ENCODE peak calls at places on chromosomes 3 and 15, in four cellular contexts. One of them, this sample, is unnamed.

GRCh38 chr15:41020311-41020710 is 67.0 kb downstream of the CHAC1 start:
- DNase-seq in GM23338: no peak
- DNase-seq in GM23248: no peak
- DNase-seq in neural progenitor cell: no peak
- DNase-seq in this sample: no peak

GRCh38 chr3:39814007-39814406 is 4.6 kb downstream of the MYRIP start:
- DNase-seq in GM23338: no peak
- DNase-seq in neural progenitor cell: no peak
- DNase-seq in GM23248: peak; percentile 16
- DNase-seq in this sample: peak; percentile 49

GRCh38 chr3:104596551-104596950 is 770.2 kb upstream of the ALCAM start:
- DNase-seq in GM23248: peak; percentile 39
- DNase-seq in neural progenitor cell: peak; percentile 69
- DNase-seq in GM23338: peak; percentile 81
- DNase-seq in this sample: peak; percentile 51

GRCh38 chr3:192869131-192870027 is 48.3 kb downstream of the MB21D2 start:
- DNase-seq in GM23338: no peak
- DNase-seq in neural progenitor cell: no peak
- DNase-seq in GM23248: peak; percentile 82
- DNase-seq in this sample: peak; percentile 62

GRCh38 chr3:145698252-145698651 is 462.7 kb downstream of the PLOD2 start:
- DNase-seq in GM23248: peak; percentile 63
- DNase-seq in neural progenitor cell: no peak
- DNase-seq in GM23338: no peak
- DNase-seq in this sample: no peak

GRCh38 chr3:14587733-14588360 is 47.7 kb upstream of the GRIP2 start:
- DNase-seq in GM23338: no peak
- DNase-seq in GM23248: peak; percentile 80
- DNase-seq in neural progenitor cell: no peak
- DNase-seq in this sample: peak; percentile 8

GRCh38 chr3:175274474-175275218 is 415.5 kb downstream of the NAALADL2 start:
- DNase-seq in neural progenitor cell: no peak
- DNase-seq in GM23248: no peak
- DNase-seq in GM23338: no peak
- DNase-seq in this sample: no peak

GRCh38 chr3:133258358-133258757 is 141.5 kb upstream of the BFSP2 start:
- DNase-seq in GM23248: peak; percentile 5
- DNase-seq in GM23338: no peak
- DNase-seq in neural progenitor cell: no peak
- DNase-seq in this sample: no peak

GRCh38 chr3:127822166-127822835 is at the start of gene MGLL:
- DNase-seq in neural progenitor cell: peak; percentile 49
- DNase-seq in GM23338: peak; percentile 53
- DNase-seq in GM23248: peak; percentile 65
- DNase-seq in this sample: peak; percentile 35

GRCh38 chr3:159928692-159929091 is 59.9 kb upstream of the IL12A start:
- DNase-seq in neural progenitor cell: no peak
- DNase-seq in GM23338: no peak
- DNase-seq in GM23248: peak; percentile 98
- DNase-seq in this sample: peak; percentile 99

GRCh38 chr3:64687781-64688515 is at the start of gene ADAMTS9:
- DNase-seq in GM23248: peak; percentile 84
- DNase-seq in GM23338: peak; percentile 78
- DNase-seq in neural progenitor cell: peak; percentile 92
- DNase-seq in this sample: peak; percentile 56

GRCh38 chr3:134486577-134487041 is 752 bp downstream of the CEP63 start:
- DNase-seq in GM23338: peak; percentile 42
- DNase-seq in neural progenitor cell: no peak
- DNase-seq in GM23248: peak; percentile 72
- DNase-seq in this sample: peak; percentile 41

GRCh38 chr3:151561878-151562277 is 101.0 kb upstream of the IGSF10 start:
- DNase-seq in GM23338: no peak
- DNase-seq in neural progenitor cell: no peak
- DNase-seq in GM23248: no peak
- DNase-seq in this sample: peak; percentile 60

GRCh38 chr3:129060276-129061076 is at the start of gene GP9:
- DNase-seq in GM23338: no peak
- DNase-seq in neural progenitor cell: no peak
- DNase-seq in GM23248: no peak
- DNase-seq in this sample: no peak

GRCh38 chr15:77525907-77526581 is 105.4 kb downstream of the HMG20A start:
- DNase-seq in neural progenitor cell: no peak
- DNase-seq in GM23248: no peak
- DNase-seq in GM23338: no peak
- DNase-seq in this sample: no peak

GRCh38 chr3:61571516-61572336 is 10.4 kb downstream of the PTPRG start:
- DNase-seq in GM23338: peak; percentile 50
- DNase-seq in GM23248: peak; percentile 84
- DNase-seq in neural progenitor cell: no peak
- DNase-seq in this sample: peak; percentile 95

GRCh38 chr15:31200735-31201151 is 99.2 kb upstream of the TRPM1 start:
- DNase-seq in neural progenitor cell: peak; percentile 78
- DNase-seq in GM23338: peak; percentile 70
- DNase-seq in GM23248: peak; percentile 12
- DNase-seq in this sample: no peak

GRCh38 chr3:10224794-10225660 is 23.2 kb upstream of the TATDN2 start:
- DNase-seq in GM23338: peak; percentile 87
- DNase-seq in GM23248: peak; percentile 85
- DNase-seq in neural progenitor cell: peak; percentile 78
- DNase-seq in this sample: peak; percentile 35

DNA sequence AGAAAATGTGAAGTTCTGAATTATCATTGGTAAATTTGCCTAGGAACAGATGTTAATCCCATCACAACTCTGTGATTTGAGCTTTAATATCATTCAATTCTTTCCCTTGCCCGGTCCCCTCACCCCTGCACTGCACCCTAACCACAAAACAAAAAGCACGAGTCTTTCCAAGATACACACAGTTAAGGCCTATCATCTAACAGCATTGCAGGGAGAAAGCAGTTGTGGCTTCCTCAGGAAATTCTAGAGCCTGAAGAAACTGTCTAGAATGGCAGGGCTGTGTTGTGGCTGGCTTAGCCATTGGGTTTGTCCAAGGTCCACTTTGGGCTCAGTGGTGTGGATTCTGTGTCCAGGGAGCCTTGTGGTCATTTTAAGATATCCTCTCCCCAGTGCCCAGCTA is 119.9 kb downstream of the PDCD6IP start:
- DNase-seq in neural progenitor cell: no peak
- DNase-seq in GM23338: no peak
- DNase-seq in GM23248: no peak
- DNase-seq in this sample: peak; percentile 22
- H3K4me2 ChIP-seq in neural progenitor cell: no peak overlapping the region
- H3K4me2 ChIP-seq in GM23338: no peak overlapping the region
- H3K4me2 ChIP-seq in GM23248: no peak overlapping the region
- H3K4me2 ChIP-seq in this sample: no peak overlapping the region

GRCh38 chr3:157746391-157746790 is 243.2 kb upstream of the VEPH1 start:
- DNase-seq in GM23248: peak; percentile 49
- DNase-seq in neural progenitor cell: no peak
- DNase-seq in GM23338: no peak
- DNase-seq in this sample: no peak
- H3K4me2 ChIP-seq in GM23248: no peak overlapping the region
- H3K4me2 ChIP-seq in neural progenitor cell: no peak overlapping the region
- H3K4me2 ChIP-seq in GM23338: no peak overlapping the region
- H3K4me2 ChIP-seq in this sample: no peak overlapping the region

DNA sequence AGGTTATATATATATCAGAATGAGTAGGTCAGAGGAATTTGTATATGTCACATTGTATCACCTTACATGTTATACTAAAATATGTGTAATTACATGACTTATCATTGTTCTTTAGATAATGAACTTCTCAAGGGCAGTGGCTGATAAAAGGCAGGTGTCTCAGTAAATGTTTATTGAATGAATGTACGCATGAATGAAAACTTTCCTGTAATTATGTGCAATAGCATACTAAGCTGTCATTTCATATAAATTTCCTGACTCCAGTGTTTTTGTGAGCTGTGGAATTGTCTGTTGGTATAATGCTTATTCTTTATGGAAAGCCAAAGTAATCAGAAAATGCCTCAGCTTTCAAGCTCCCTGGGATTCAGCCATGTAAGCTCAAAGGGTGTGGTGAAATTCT is 4.2 kb downstream of the TBC1D23 start:
- DNase-seq in neural progenitor cell: no peak
- DNase-seq in GM23338: no peak
- DNase-seq in GM23248: no peak
- DNase-seq in this sample: no peak
- H3K4me2 ChIP-seq in neural progenitor cell: no peak overlapping the region
- H3K4me2 ChIP-seq in GM23338: no peak overlapping the region
- H3K4me2 ChIP-seq in GM23248: peak overlapping the region; percentile 80
- H3K4me2 ChIP-seq in this sample: peak overlapping the region; percentile 62

GRCh38 chr3:171753025-171753472 is 57.2 kb downstream of the PLD1 start:
- DNase-seq in GM23248: peak; percentile 15
- DNase-seq in neural progenitor cell: no peak
- DNase-seq in GM23338: no peak
- DNase-seq in this sample: peak; percentile 16
- H3K4me2 ChIP-seq in GM23248: no peak overlapping the region
- H3K4me2 ChIP-seq in neural progenitor cell: no peak overlapping the region
- H3K4me2 ChIP-seq in GM23338: no peak overlapping the region
- H3K4me2 ChIP-seq in this sample: no peak overlapping the region

GRCh38 chr3:69200384-69201068 is 78.1 kb upstream of the LMOD3 start:
- DNase-seq in GM23248: no peak
- DNase-seq in GM23338: peak; percentile 62
- DNase-seq in neural progenitor cell: peak; percentile 31
- DNase-seq in this sample: peak; percentile 59
- H3K4me2 ChIP-seq in GM23248: no peak overlapping the region
- H3K4me2 ChIP-seq in GM23338: peak overlapping the region; percentile 5
- H3K4me2 ChIP-seq in neural progenitor cell: peak overlapping the region; percentile 48
- H3K4me2 ChIP-seq in this sample: peak overlapping the region; percentile 74

GRCh38 chr3:21673393-21673792 is 77.6 kb downstream of the ZNF385D start:
- DNase-seq in GM23338: no peak
- DNase-seq in neural progenitor cell: no peak
- DNase-seq in GM23248: peak; percentile 8
- DNase-seq in this sample: no peak
- H3K4me2 ChIP-seq in GM23338: no peak overlapping the region
- H3K4me2 ChIP-seq in neural progenitor cell: no peak overlapping the region
- H3K4me2 ChIP-seq in GM23248: no peak overlapping the region
- H3K4me2 ChIP-seq in this sample: no peak overlapping the region

DNA sequence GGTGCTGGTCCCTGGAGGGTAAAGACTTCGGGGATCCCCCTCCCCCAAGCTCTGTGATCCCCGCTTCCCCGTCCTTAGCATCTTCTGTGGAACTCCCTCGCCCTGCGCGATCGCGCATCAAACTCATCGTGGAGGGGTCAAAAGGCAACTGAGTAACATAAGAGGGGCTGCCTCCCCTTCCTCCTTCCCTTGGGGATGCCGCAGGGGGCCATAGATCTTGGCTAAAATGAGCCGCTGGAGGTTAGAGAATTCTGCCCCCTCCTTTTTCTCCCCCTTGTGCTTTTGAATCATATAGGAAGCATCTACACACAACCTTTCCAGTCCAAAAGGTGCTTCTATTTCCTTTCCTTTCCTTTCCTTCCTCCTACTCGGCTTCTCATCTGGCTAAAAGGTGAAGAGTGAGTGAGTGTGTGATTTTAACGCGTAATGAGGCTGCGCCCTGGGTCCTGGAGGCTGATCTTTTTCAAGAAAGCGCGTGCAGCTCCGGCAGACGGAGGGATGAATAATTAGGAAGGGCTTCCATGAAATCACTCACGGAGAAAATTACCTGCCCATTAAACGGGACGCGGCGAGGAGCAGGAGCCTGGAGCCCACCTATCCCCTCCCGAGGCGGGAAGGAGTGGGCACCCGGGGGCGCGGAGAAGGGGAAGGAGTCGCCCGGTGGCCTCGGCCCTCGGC is 832 bp upstream of the ROBO2 start:
- DNase-seq in neural progenitor cell: peak; percentile 72
- DNase-seq in GM23338: peak; percentile 52
- DNase-seq in GM23248: peak; percentile 32
- DNase-seq in this sample: peak; percentile 12
- H3K4me2 ChIP-seq in neural progenitor cell: peak overlapping the region; percentile 85
- H3K4me2 ChIP-seq in GM23338: peak overlapping the region; percentile 88
- H3K4me2 ChIP-seq in GM23248: peak overlapping the region; percentile 67
- H3K4me2 ChIP-seq in this sample: peak overlapping the region; percentile 94

This sample was measured in astrocyte.